ENCODE peak calls at places on chromosomes 13 and 19, in four cellular contexts. N is astrocyte, H is colonic mucosa, W is fibroblast of mammary gland. U is an unnamed sample.

GRCh38 chr19:14440049-14440448 is 6.9 kb downstream of the PKN1 start:
- DNase-seq in N (no peak), H (peak; percentile 71), W (no peak), U (no peak)

GRCh38 chr19:46428278-46429141 is at the start of gene PNMA8C:
- DNase-seq in N (peak; percentile 29), H (no peak), W (peak; percentile 45), U (no peak)

GRCh38 chr19:17183858-17184271 is 31.3 kb upstream of the USE1 start:
- DNase-seq in N (no peak), H (no peak), W (no peak), U (no peak)

GRCh38 chr19:33679696-33680095 is 57.9 kb downstream of the CHST8 start:
- DNase-seq in N (no peak), H (no peak), W (no peak), U (no peak)

GRCh38 chr19:20385056-20385455 is 180.5 kb downstream of the ZNF737 start:
- DNase-seq in N (no peak), H (no peak), W (no peak), U (no peak)

GRCh38 chr13:105139048-105139379 is 1396.4 kb downstream of the EFNB2 start:
- DNase-seq in N (no peak), H (no peak), W (no peak), U (no peak)

GRCh38 chr13:58963321-58963720 is 1200.4 kb downstream of the DIAPH3 start:
- DNase-seq in N (peak; percentile 55), H (no peak), W (no peak), U (no peak)

GRCh38 chr13:26895081-26895807 is 134.7 kb upstream of the GPR12 start:
- DNase-seq in N (no peak), H (no peak), W (no peak), U (no peak)

GRCh38 chr19:5030136-5030820 is 61.4 kb downstream of the KDM4B start:
- DNase-seq in N (no peak), H (no peak), W (no peak), U (no peak)

GRCh38 chr19:5032101-5032967 is 63.4 kb downstream of the KDM4B start:
- DNase-seq in N (no peak), H (no peak), W (peak; percentile 57), U (no peak)

GRCh38 chr19:5031231-5032100 is 62.6 kb downstream of the KDM4B start:
- DNase-seq in N (no peak), H (peak; percentile 87), W (peak; percentile 73), U (no peak)

GRCh38 chr19:5028229-5028886 is 59.4 kb downstream of the KDM4B start:
- DNase-seq in N (no peak), H (no peak), W (no peak), U (no peak)

DNA sequence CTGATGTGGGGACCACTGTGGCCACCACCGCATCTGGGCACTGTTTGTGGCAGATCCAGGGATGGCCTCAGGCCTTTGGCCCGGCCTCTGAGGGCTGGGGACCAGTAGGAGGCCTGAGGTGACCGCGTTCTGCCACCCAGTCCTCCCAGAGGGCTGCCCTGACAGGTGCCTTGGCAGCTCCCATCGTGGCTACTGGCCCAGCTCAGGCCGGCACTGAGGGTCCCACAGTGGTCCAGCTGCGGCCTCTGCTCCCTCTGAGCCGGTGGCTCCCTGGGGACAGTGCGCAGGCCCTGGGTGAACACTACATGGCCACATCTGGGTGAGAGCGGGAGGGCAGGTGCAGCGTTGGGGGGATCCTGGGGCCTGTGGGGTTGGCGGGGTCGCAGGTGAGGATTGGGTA is 61.9 kb downstream of the KDM4B start:
- DNase-seq in N (no peak), H (no peak), W (no peak), U (no peak)
- H3K4me3 ChIP-seq in N (no peak overlapping the region), H (no peak overlapping the region), W (no peak overlapping the region), U (no peak overlapping the region)

DNA sequence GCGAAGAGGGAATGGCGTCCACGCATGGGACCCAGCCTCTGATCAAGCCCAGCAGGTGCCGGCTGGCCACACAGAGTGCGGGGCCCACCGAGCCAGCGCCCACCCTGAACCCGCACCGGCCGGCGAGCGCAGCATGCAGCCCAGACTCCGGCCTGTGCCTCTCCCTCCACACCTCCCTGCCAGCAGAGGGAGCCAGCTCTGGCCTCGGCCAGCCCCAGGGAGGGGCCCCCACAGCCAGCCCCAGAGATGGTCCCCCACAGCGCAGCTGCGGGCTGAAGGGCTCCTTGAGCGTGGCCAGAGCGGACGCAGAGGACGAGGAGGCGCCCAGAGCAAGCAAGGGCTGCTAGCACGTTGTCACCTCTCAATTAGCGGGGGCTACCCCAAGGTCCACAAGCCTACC is 904.5 kb downstream of the SLITRK6 start:
- DNase-seq in N (no peak), H (no peak), W (no peak), U (no peak)
- TF ChIP-seq CTCF in N (no peak), H (no peak), W (no peak), U (no peak)

DNA sequence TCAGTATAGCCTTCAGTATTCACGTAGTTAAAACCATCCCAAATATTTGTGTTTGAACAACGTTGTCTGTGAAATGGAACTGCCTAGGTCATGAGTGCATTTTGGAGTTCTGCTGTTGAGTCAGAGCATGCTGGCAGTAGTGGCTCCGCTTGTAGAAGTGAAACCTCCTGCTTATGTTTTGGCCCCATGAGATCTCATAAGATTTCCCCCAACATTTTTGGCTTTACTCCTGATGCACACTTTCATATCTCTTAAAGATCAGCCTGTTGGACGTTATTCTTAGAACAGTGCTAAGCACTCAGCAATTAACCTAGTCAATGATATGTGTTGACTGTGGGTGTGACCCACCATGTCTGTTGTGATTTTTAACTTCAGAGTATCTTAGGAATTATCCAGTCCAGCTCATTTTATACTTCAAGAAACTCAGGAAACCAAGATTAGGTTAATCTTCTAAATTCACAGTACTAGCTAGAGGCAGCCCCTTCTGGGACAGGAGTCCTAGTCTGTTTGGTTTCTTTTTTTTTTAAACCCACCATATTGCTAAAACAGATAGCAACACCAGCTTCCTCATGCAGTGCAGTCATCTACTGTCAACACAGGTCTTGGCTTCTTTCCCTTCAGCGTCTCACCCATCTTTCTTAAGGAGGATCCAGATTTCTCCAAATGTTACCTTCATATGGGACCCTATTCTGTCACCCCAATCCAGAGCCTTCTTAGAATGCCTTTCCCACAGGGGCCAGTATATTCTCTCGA is 26.2 kb downstream of the RAP2A start:
- DNase-seq in N (no peak), H (no peak), W (peak; percentile 59), U (no peak)
- H3K4me3 ChIP-seq in N (no peak overlapping the region), H (no peak overlapping the region), W (no peak overlapping the region), U (no peak overlapping the region)

DNA sequence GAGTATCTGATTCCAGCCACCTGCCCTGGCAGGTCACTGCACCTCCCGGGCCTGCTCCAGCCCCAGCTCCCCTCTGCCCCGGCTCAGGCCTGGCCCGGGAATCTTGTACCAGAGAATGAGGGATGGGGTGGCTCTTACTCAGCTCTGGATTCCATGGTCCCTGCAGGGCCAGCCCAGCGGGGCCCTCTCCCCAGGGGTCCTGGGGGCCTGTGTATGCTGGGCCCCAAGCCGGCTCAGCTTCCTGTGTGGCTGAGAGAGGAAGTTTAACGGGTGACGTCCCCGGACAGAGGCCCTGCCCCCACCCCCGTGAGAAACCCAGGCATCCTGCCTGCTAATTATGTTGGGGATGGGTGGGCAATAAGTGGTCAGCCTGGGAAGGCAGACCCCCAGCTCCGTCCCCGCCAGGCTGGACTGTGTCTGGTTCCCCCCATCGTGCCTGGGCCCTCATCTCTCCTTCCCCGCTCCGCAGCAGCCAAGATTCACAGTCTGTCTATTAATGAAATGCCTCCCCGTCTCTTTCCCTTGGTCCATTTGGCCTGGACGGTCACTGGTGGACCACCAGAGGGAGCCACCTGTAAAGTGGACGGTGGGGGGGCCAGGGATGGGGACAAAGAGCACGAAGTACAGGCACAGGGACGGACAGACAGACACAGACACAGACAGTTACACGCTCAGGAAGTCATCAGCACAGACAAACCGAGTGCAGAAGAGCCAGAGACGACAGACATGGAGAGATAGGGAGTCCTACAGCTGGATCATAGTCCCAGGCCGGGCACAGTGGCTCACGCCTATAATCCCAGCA is at the start of gene DENND1C:
- DNase-seq in N (no peak), H (no peak), W (no peak), U (no peak)
- TF ChIP-seq CTCF in N (peak; percentile 18), H (peak; percentile 13), W (peak; percentile 49), U (peak; percentile 74)

GRCh38 chr19:13055213-13056051 is 47.2 kb downstream of the LYL1 start:
- DNase-seq in N (peak; percentile 92), H (no peak), W (peak; percentile 86), U (no peak)
- H3K4me3 ChIP-seq in N (peak overlapping the region; percentile 45), H (no peak overlapping the region), W (peak overlapping the region; percentile 16), U (no peak overlapping the region)

GRCh38 chr13:98773053-98773452 is 20.6 kb upstream of the SLC15A1 start:
- DNase-seq in N (no peak), H (no peak), W (no peak), U (no peak)
- TF ChIP-seq CTCF in N (no peak), H (no peak), W (no peak), U (no peak)

DNA sequence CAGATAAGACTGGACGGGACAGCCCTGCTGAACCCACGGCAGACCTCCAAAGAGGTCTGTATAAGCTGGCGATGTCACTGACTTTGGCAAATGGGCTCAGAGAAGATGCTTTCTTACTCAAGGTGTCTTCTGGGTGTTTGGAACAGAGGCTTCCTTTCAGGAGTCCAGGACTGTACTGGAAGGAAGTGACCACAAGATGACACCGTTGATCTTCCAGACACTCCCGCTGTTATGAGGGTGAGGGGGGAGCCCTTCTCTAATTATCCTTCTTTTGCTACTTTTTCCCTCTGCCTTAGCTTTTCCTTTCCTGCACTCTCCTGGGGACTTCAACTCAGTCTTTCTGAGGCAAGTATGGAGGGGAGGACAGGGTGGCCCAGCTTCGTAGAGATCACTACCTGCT is 65.2 kb upstream of the ZNF599 start:
- DNase-seq in N (no peak), H (no peak), W (no peak), U (no peak)
- H3K4me3 ChIP-seq in N (no peak overlapping the region), H (no peak overlapping the region), W (no peak overlapping the region), U (no peak overlapping the region)

DNA sequence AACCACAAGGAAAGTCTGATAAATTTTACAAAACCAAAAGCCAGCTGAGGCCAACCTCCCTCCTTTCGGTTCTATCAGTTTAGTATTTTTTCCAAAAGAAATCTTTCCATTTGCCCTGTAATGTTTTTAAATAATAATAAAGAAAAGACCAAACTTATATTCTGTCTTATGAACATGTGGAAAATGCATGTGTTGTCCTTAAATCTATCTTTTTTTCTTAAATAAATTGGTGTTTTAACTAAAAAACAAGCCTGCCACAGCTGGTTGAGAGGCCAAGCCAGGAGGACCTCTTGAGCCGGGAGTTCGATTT is 113.6 kb downstream of the SACS start:
- DNase-seq in N (no peak), H (no peak), W (no peak), U (no peak)
- TF ChIP-seq CTCF in N (no peak), H (no peak), W (no peak), U (no peak)

GRCh38 chr13:51995677-51996551 is 15.3 kb downstream of the ATP7B start:
- DNase-seq in N (peak; percentile 18), H (peak; percentile 63), W (no peak), U (no peak)
- H3K4me3 ChIP-seq in N (no peak overlapping the region), H (no peak overlapping the region), W (no peak overlapping the region), U (no peak overlapping the region)

U was measured in epithelial cell of proximal tubule.